ENCODE peak calls at places on chromosomes 2 and 18, in eight cellular contexts. One of them, this sample, is unnamed. For H3K4me1, the result is how much of the 10 kb centered on the place peaks cover.

GRCh38 chr18:2846241-2846637 is 567 bp upstream of the EMILIN2 start:
- DNase-seq in gastrocnemius medialis: no peak
- DNase-seq in kidney: no peak
- DNase-seq in pancreas: peak
- DNase-seq in ovary: no peak
- DNase-seq in left ventricle myocardium inferior: no peak
- DNase-seq in hepatocyte: peak
- DNase-seq in colonic mucosa: no peak
- DNase-seq in this sample: no peak

GRCh38 chr2:240929364-240930095 is 23.4 kb downstream of the CROCC2 start:
- DNase-seq in gastrocnemius medialis: no peak
- DNase-seq in kidney: no peak
- DNase-seq in pancreas: no peak
- DNase-seq in ovary: no peak
- DNase-seq in left ventricle myocardium inferior: no peak
- DNase-seq in hepatocyte: no peak
- DNase-seq in colonic mucosa: peak
- DNase-seq in this sample: peak

GRCh38 chr2:31853521-31853920 is 157.3 kb downstream of the MEMO1 start:
- DNase-seq in gastrocnemius medialis: no peak
- DNase-seq in kidney: no peak
- DNase-seq in pancreas: no peak
- DNase-seq in ovary: no peak
- DNase-seq in left ventricle myocardium inferior: no peak
- DNase-seq in hepatocyte: no peak
- DNase-seq in colonic mucosa: no peak
- DNase-seq in this sample: no peak

GRCh38 chr2:109497447-109497846 is 116.3 kb downstream of the SEPTIN10 start:
- DNase-seq in gastrocnemius medialis: peak
- DNase-seq in kidney: no peak
- DNase-seq in pancreas: no peak
- DNase-seq in ovary: no peak
- DNase-seq in left ventricle myocardium inferior: no peak
- DNase-seq in hepatocyte: no peak
- DNase-seq in colonic mucosa: no peak
- DNase-seq in this sample: no peak

GRCh38 chr18:62716679-62717058 is 1.3 kb downstream of the PHLPP1 start:
- DNase-seq in gastrocnemius medialis: no peak
- DNase-seq in kidney: peak
- DNase-seq in pancreas: peak
- DNase-seq in ovary: peak
- DNase-seq in left ventricle myocardium inferior: peak
- DNase-seq in hepatocyte: peak
- DNase-seq in colonic mucosa: peak
- DNase-seq in this sample: no peak

GRCh38 chr2:135662088-135662487 is 79.6 kb upstream of the UBXN4 start:
- DNase-seq in gastrocnemius medialis: no peak
- DNase-seq in kidney: no peak
- DNase-seq in pancreas: no peak
- DNase-seq in ovary: no peak
- DNase-seq in left ventricle myocardium inferior: no peak
- DNase-seq in hepatocyte: peak
- DNase-seq in colonic mucosa: no peak
- DNase-seq in this sample: no peak

GRCh38 chr2:202841090-202841867 is 30.3 kb downstream of the ICA1L start:
- DNase-seq in gastrocnemius medialis: no peak
- DNase-seq in kidney: no peak
- DNase-seq in pancreas: no peak
- DNase-seq in ovary: no peak
- DNase-seq in left ventricle myocardium inferior: no peak
- DNase-seq in hepatocyte: peak
- DNase-seq in colonic mucosa: no peak
- DNase-seq in this sample: no peak

GRCh38 chr2:101330253-101330921 is 21.9 kb upstream of the RNF149 start:
- DNase-seq in gastrocnemius medialis: no peak
- DNase-seq in kidney: peak
- DNase-seq in pancreas: peak
- DNase-seq in ovary: no peak
- DNase-seq in left ventricle myocardium inferior: peak
- DNase-seq in hepatocyte: peak
- DNase-seq in colonic mucosa: peak
- DNase-seq in this sample: no peak

DNA sequence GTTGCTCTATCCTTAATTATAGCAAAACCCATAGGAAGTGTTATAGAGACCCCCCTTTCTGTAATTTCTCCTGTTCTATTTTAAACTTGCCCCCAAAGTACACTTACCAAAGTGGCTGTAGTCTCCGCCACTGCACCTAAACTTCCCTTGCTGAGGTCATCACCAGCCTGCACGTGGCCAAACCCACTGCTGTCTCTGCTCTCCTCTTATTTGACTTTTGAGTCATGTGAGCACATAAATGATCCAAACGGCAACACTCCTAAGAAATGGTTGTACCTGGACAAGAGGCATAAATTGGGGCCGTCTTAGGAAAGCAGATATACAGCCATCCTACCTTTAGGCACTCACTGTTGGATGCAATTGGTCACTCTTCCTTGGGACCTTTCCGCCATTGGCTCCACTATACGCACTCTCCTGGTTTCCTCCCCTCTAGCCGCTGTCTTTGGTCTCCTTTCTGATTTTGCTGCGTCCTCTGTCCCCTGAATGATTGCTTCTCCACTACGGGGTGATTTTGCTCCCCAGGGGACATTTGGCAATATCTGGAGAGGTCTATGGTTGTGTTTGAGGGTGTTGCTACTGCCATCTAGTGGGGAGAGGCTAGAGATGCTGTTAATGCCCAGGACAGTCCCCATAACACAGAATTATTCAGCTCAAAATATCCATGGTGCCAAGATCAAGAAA is 19.2 kb upstream of the IL36G start:
- DNase-seq in gastrocnemius medialis: no peak
- DNase-seq in kidney: no peak
- DNase-seq in pancreas: no peak
- DNase-seq in ovary: no peak
- DNase-seq in left ventricle myocardium inferior: no peak
- DNase-seq in hepatocyte: peak
- DNase-seq in colonic mucosa: peak
- DNase-seq in this sample: no peak
- H3K4me1 ChIP-seq in gastrocnemius medialis: under half
- H3K4me1 ChIP-seq in kidney: under half
- H3K4me1 ChIP-seq in pancreas: under half
- H3K4me1 ChIP-seq in ovary: under half
- H3K4me1 ChIP-seq in left ventricle myocardium inferior: under half
- H3K4me1 ChIP-seq in hepatocyte: under half
- H3K4me1 ChIP-seq in colonic mucosa: under half
- H3K4me1 ChIP-seq in this sample: under half

GRCh38 chr2:170845343-170845742 is 28.7 kb downstream of the GAD1 start:
- DNase-seq in gastrocnemius medialis: no peak
- DNase-seq in kidney: no peak
- DNase-seq in pancreas: no peak
- DNase-seq in ovary: no peak
- DNase-seq in left ventricle myocardium inferior: no peak
- DNase-seq in hepatocyte: no peak
- DNase-seq in colonic mucosa: no peak
- DNase-seq in this sample: no peak
- TF ChIP-seq CTCF in gastrocnemius medialis: no peak
- TF ChIP-seq CTCF in kidney: no peak
- TF ChIP-seq CTCF in pancreas: no peak
- TF ChIP-seq CTCF in ovary: no peak
- TF ChIP-seq CTCF in left ventricle myocardium inferior: no peak
- TF ChIP-seq CTCF in hepatocyte: no peak
- TF ChIP-seq CTCF in colonic mucosa: no peak
- TF ChIP-seq CTCF in this sample: no peak

GRCh38 chr2:38748857-38749804 is 2.0 kb downstream of the SRSF7 start:
- DNase-seq in gastrocnemius medialis: no peak
- DNase-seq in kidney: no peak
- DNase-seq in pancreas: no peak
- DNase-seq in ovary: no peak
- DNase-seq in left ventricle myocardium inferior: no peak
- DNase-seq in hepatocyte: no peak
- DNase-seq in colonic mucosa: no peak
- DNase-seq in this sample: no peak
- H3K4me1 ChIP-seq in gastrocnemius medialis: under half
- H3K4me1 ChIP-seq in kidney: under half
- H3K4me1 ChIP-seq in pancreas: under half
- H3K4me1 ChIP-seq in ovary: under half
- H3K4me1 ChIP-seq in left ventricle myocardium inferior: half or more
- H3K4me1 ChIP-seq in hepatocyte: under half
- H3K4me1 ChIP-seq in colonic mucosa: under half
- H3K4me1 ChIP-seq in this sample: under half

GRCh38 chr2:18404708-18405107 is 155.7 kb downstream of the RDH14 start:
- DNase-seq in gastrocnemius medialis: no peak
- DNase-seq in kidney: no peak
- DNase-seq in pancreas: no peak
- DNase-seq in ovary: no peak
- DNase-seq in left ventricle myocardium inferior: no peak
- DNase-seq in hepatocyte: peak
- DNase-seq in colonic mucosa: no peak
- DNase-seq in this sample: no peak
- TF ChIP-seq CTCF in gastrocnemius medialis: no peak
- TF ChIP-seq CTCF in kidney: no peak
- TF ChIP-seq CTCF in pancreas: no peak
- TF ChIP-seq CTCF in ovary: no peak
- TF ChIP-seq CTCF in left ventricle myocardium inferior: no peak
- TF ChIP-seq CTCF in hepatocyte: peak
- TF ChIP-seq CTCF in colonic mucosa: no peak
- TF ChIP-seq CTCF in this sample: no peak